ENCODE peak calls at places on chromosomes 16 and 17, in four cellular contexts. One of them, this sample, is unnamed.

GRCh38 chr16:81499576-81500380 is 55.2 kb downstream of the CMIP start:
- DNase-seq in mesothelial cell of epicardium: no peak
- DNase-seq in activated gamma-delta T cell treated with Interleukin-2 at 50 U/mL for 16 hours: no peak
- DNase-seq in GM13976: no peak
- DNase-seq in this sample: no peak

GRCh38 chr17:16463341-16464000 is 28.5 kb downstream of the LRRC75A start:
- DNase-seq in mesothelial cell of epicardium: no peak
- DNase-seq in activated gamma-delta T cell treated with Interleukin-2 at 50 U/mL for 16 hours: no peak
- DNase-seq in GM13976: no peak
- DNase-seq in this sample: no peak

GRCh38 chr16:85136213-85136704 is 24.0 kb upstream of the CIBAR2 start:
- DNase-seq in mesothelial cell of epicardium: no peak
- DNase-seq in activated gamma-delta T cell treated with Interleukin-2 at 50 U/mL for 16 hours: no peak
- DNase-seq in GM13976: peak; percentile 76
- DNase-seq in this sample: peak; percentile 44

GRCh38 chr17:28130455-28130854 is 88.0 kb downstream of the NLK start:
- DNase-seq in mesothelial cell of epicardium: no peak
- DNase-seq in activated gamma-delta T cell treated with Interleukin-2 at 50 U/mL for 16 hours: no peak
- DNase-seq in GM13976: no peak
- DNase-seq in this sample: no peak

GRCh38 chr17:41894791-41895331 is 23.9 kb downstream of the ACLY start:
- DNase-seq in mesothelial cell of epicardium: no peak
- DNase-seq in activated gamma-delta T cell treated with Interleukin-2 at 50 U/mL for 16 hours: no peak
- DNase-seq in GM13976: no peak
- DNase-seq in this sample: no peak

GRCh38 chr16:77869997-77870813 is 81.8 kb downstream of the VAT1L start:
- DNase-seq in mesothelial cell of epicardium: no peak
- DNase-seq in activated gamma-delta T cell treated with Interleukin-2 at 50 U/mL for 16 hours: no peak
- DNase-seq in GM13976: no peak
- DNase-seq in this sample: no peak

GRCh38 chr16:4345439-4346204 is 5.5 kb downstream of the PAM16 start:
- DNase-seq in mesothelial cell of epicardium: no peak
- DNase-seq in activated gamma-delta T cell treated with Interleukin-2 at 50 U/mL for 16 hours: no peak
- DNase-seq in GM13976: no peak
- DNase-seq in this sample: no peak

GRCh38 chr17:79628861-79629547 is 18.2 kb upstream of the RBFOX3 start:
- DNase-seq in mesothelial cell of epicardium: peak; percentile 26
- DNase-seq in activated gamma-delta T cell treated with Interleukin-2 at 50 U/mL for 16 hours: peak; percentile 1
- DNase-seq in GM13976: no peak
- DNase-seq in this sample: no peak

GRCh38 chr17:67490471-67490870 is 113.4 kb downstream of the PITPNC1 start:
- DNase-seq in mesothelial cell of epicardium: peak; percentile 22
- DNase-seq in activated gamma-delta T cell treated with Interleukin-2 at 50 U/mL for 16 hours: no peak
- DNase-seq in GM13976: no peak
- DNase-seq in this sample: no peak

GRCh38 chr17:75345514-75346167 is 56.4 kb upstream of the SLC25A19 start:
- DNase-seq in mesothelial cell of epicardium: no peak
- DNase-seq in activated gamma-delta T cell treated with Interleukin-2 at 50 U/mL for 16 hours: peak; percentile 54
- DNase-seq in GM13976: peak; percentile 70
- DNase-seq in this sample: peak; percentile 71

GRCh38 chr16:48405907-48406306 is 20.7 kb upstream of the SIAH1 start:
- DNase-seq in mesothelial cell of epicardium: no peak
- DNase-seq in activated gamma-delta T cell treated with Interleukin-2 at 50 U/mL for 16 hours: no peak
- DNase-seq in GM13976: no peak
- DNase-seq in this sample: no peak

GRCh38 chr16:4687416-4687815 is 5.9 kb upstream of the NUDT16L1 start:
- DNase-seq in mesothelial cell of epicardium: no peak
- DNase-seq in activated gamma-delta T cell treated with Interleukin-2 at 50 U/mL for 16 hours: no peak
- DNase-seq in GM13976: no peak
- DNase-seq in this sample: no peak

GRCh38 chr17:48795444-48796162 is 21.4 kb downstream of the TTLL6 start:
- DNase-seq in mesothelial cell of epicardium: no peak
- DNase-seq in activated gamma-delta T cell treated with Interleukin-2 at 50 U/mL for 16 hours: no peak
- DNase-seq in GM13976: no peak
- DNase-seq in this sample: no peak

GRCh38 chr17:48038687-48039086 is 1.1 kb upstream of the COPZ2 start:
- DNase-seq in mesothelial cell of epicardium: no peak
- DNase-seq in activated gamma-delta T cell treated with Interleukin-2 at 50 U/mL for 16 hours: no peak
- DNase-seq in GM13976: no peak
- DNase-seq in this sample: no peak

GRCh38 chr16:77462894-77463293 is 28.1 kb upstream of the ADAMTS18 start:
- DNase-seq in mesothelial cell of epicardium: no peak
- DNase-seq in activated gamma-delta T cell treated with Interleukin-2 at 50 U/mL for 16 hours: no peak
- DNase-seq in GM13976: no peak
- DNase-seq in this sample: no peak

GRCh38 chr16:11546522-11547485 is 39.9 kb downstream of the LITAF start:
- DNase-seq in mesothelial cell of epicardium: no peak
- DNase-seq in activated gamma-delta T cell treated with Interleukin-2 at 50 U/mL for 16 hours: no peak
- DNase-seq in GM13976: no peak
- DNase-seq in this sample: no peak

GRCh38 chr17:66767164-66767933 is 67.6 kb upstream of the CACNG5 start:
- DNase-seq in mesothelial cell of epicardium: no peak
- DNase-seq in activated gamma-delta T cell treated with Interleukin-2 at 50 U/mL for 16 hours: no peak
- DNase-seq in GM13976: no peak
- DNase-seq in this sample: no peak

GRCh38 chr16:75224281-75224680 is 5.5 kb downstream of the CTRB1 start:
- DNase-seq in mesothelial cell of epicardium: no peak
- DNase-seq in activated gamma-delta T cell treated with Interleukin-2 at 50 U/mL for 16 hours: no peak
- DNase-seq in GM13976: no peak
- DNase-seq in this sample: peak; percentile 30

GRCh38 chr17:60528828-60529227 is 2.8 kb upstream of the APPBP2 start:
- DNase-seq in mesothelial cell of epicardium: no peak
- DNase-seq in activated gamma-delta T cell treated with Interleukin-2 at 50 U/mL for 16 hours: no peak
- DNase-seq in GM13976: no peak
- DNase-seq in this sample: no peak

GRCh38 chr16:67514382-67514828 is 14.2 kb upstream of the RIPOR1 start:
- DNase-seq in mesothelial cell of epicardium: peak; percentile 70
- DNase-seq in activated gamma-delta T cell treated with Interleukin-2 at 50 U/mL for 16 hours: peak; percentile 82
- DNase-seq in GM13976: peak; percentile 77
- DNase-seq in this sample: peak; percentile 79

GRCh38 chr17:56064506-56064905 is 88.8 kb upstream of the ANKFN1 start:
- DNase-seq in mesothelial cell of epicardium: no peak
- DNase-seq in activated gamma-delta T cell treated with Interleukin-2 at 50 U/mL for 16 hours: no peak
- DNase-seq in GM13976: no peak
- DNase-seq in this sample: no peak

This sample was measured in GM10248.